ENCODE peak calls at places on chromosome 20, in six cellular contexts. V is NCI-H1694 treated with DMSO at 0.1 percent for 48 hours, T is brain pericyte, Q is hepatic stellate cell, N is fibroblast of mammary gland, Y is small intestine. G is an unnamed sample.

GRCh38 chr20:62365814-62366369 is 1.2 kb downstream of the LAMA5 start:
- DNase-seq in Y (no peak), T (no peak), Q (no peak), N (no peak), V (no peak), G (peak)

GRCh38 chr20:20759132-20759531 is 46.7 kb upstream of the RALGAPA2 start:
- DNase-seq in Y (peak), N (no peak), Q (no peak), V (no peak), T (no peak), G (no peak)

GRCh38 chr20:32544260-32544722 is 40.8 kb downstream of the NOL4L start:
- DNase-seq in T (no peak), V (no peak), N (no peak), Q (no peak), Y (no peak), G (no peak)

GRCh38 chr20:13995841-13996240 is 525 bp downstream of the MACROD2 start:
- DNase-seq in Q (no peak), T (no peak), V (no peak), Y (peak), N (no peak), G (no peak)

GRCh38 chr20:24027229-24027628 is 38.6 kb upstream of the GGTLC1 start:
- DNase-seq in Y (peak), V (no peak), Q (no peak), T (no peak), N (no peak), G (no peak)

GRCh38 chr20:41643504-41643938 is 25.3 kb upstream of the CHD6 start:
- DNase-seq in Q (no peak), N (peak), V (no peak), T (no peak), Y (peak), G (peak)

GRCh38 chr20:63520594-63520938 is at the start of gene PPDPF:
- DNase-seq in Y (peak), V (peak), T (no peak), Q (peak), N (peak), G (peak)

GRCh38 chr20:50610212-50610718 is 81.1 kb downstream of the RIPOR3 start:
- DNase-seq in V (no peak), N (no peak), T (no peak), Y (no peak), Q (no peak), G (peak)

GRCh38 chr20:20553534-20553933 is 158.9 kb downstream of the RALGAPA2 start:
- DNase-seq in N (no peak), T (no peak), Q (no peak), V (peak), Y (no peak), G (no peak)

G was measured in HTR-8/SVneo.